ENCODE peak calls at places on chromosomes 5 and 9, in five cellular contexts. One of them, this sample, is unnamed.

GRCh38 chr9:107819772-107820171 is 330.2 kb upstream of the KLF4 start:
- DNase-seq in left ventricle myocardium superior: peak; percentile 33
- DNase-seq in amygdala: no peak
- DNase-seq in AG10803: no peak
- DNase-seq in Caco-2: peak; percentile 65
- DNase-seq in this sample: no peak

GRCh38 chr5:160555836-160556660 is 134.4 kb downstream of the PTTG1 start:
- DNase-seq in amygdala: no peak
- DNase-seq in Caco-2: no peak
- DNase-seq in left ventricle myocardium superior: no peak
- DNase-seq in AG10803: peak; percentile 71
- DNase-seq in this sample: no peak

GRCh38 chr9:91817106-91817492 is 132.9 kb downstream of the ROR2 start:
- DNase-seq in Caco-2: no peak
- DNase-seq in left ventricle myocardium superior: no peak
- DNase-seq in amygdala: no peak
- DNase-seq in AG10803: no peak
- DNase-seq in this sample: no peak

GRCh38 chr9:108622467-108622866 is 233.3 kb downstream of the ACTL7B start:
- DNase-seq in left ventricle myocardium superior: no peak
- DNase-seq in amygdala: no peak
- DNase-seq in Caco-2: no peak
- DNase-seq in AG10803: peak; percentile 71
- DNase-seq in this sample: no peak

GRCh38 chr9:87596862-87597261 is 99.2 kb downstream of the DAPK1 start:
- DNase-seq in AG10803: peak; percentile 44
- DNase-seq in left ventricle myocardium superior: peak; percentile 63
- DNase-seq in amygdala: no peak
- DNase-seq in Caco-2: no peak
- DNase-seq in this sample: no peak

GRCh38 chr5:140157032-140157781 is 17.8 kb upstream of the CYSTM1 start:
- DNase-seq in left ventricle myocardium superior: peak; percentile 93
- DNase-seq in amygdala: peak; percentile 87
- DNase-seq in AG10803: peak; percentile 70
- DNase-seq in Caco-2: peak; percentile 89
- DNase-seq in this sample: peak; percentile 81

GRCh38 chr9:82263621-82264020 is 275.0 kb downstream of the SPATA31D1 start:
- DNase-seq in Caco-2: no peak
- DNase-seq in left ventricle myocardium superior: no peak
- DNase-seq in AG10803: no peak
- DNase-seq in amygdala: no peak
- DNase-seq in this sample: no peak

GRCh38 chr5:103523319-103523718 is 39.3 kb downstream of the NUDT12 start:
- DNase-seq in amygdala: no peak
- DNase-seq in Caco-2: peak; percentile 42
- DNase-seq in AG10803: no peak
- DNase-seq in left ventricle myocardium superior: no peak
- DNase-seq in this sample: no peak

GRCh38 chr5:107469485-107469884 is 201.3 kb downstream of the EFNA5 start:
- DNase-seq in AG10803: peak; percentile 73
- DNase-seq in left ventricle myocardium superior: no peak
- DNase-seq in Caco-2: no peak
- DNase-seq in amygdala: no peak
- DNase-seq in this sample: no peak

GRCh38 chr9:35790385-35791291 is 753 bp upstream of the NPR2 start:
- DNase-seq in Caco-2: peak; percentile 75
- DNase-seq in AG10803: peak; percentile 83
- DNase-seq in left ventricle myocardium superior: peak; percentile 74
- DNase-seq in amygdala: peak; percentile 52
- DNase-seq in this sample: peak; percentile 87

GRCh38 chr5:153358315-153358976 is 132.0 kb upstream of the GRIA1 start:
- DNase-seq in Caco-2: no peak
- DNase-seq in left ventricle myocardium superior: no peak
- DNase-seq in amygdala: no peak
- DNase-seq in AG10803: no peak
- DNase-seq in this sample: no peak

GRCh38 chr9:97596906-97597305 is 36.3 kb downstream of the TSTD2 start:
- DNase-seq in AG10803: no peak
- DNase-seq in amygdala: no peak
- DNase-seq in left ventricle myocardium superior: no peak
- DNase-seq in Caco-2: no peak
- DNase-seq in this sample: no peak

GRCh38 chr5:64147849-64148441 is 17.7 kb upstream of the RNF180 start:
- DNase-seq in left ventricle myocardium superior: peak; percentile 65
- DNase-seq in amygdala: peak; percentile 21
- DNase-seq in AG10803: peak; percentile 40
- DNase-seq in Caco-2: peak; percentile 56
- DNase-seq in this sample: peak; percentile 43

GRCh38 chr5:134525687-134526482 is 415 bp downstream of the JADE2 start:
- DNase-seq in amygdala: peak; percentile 58
- DNase-seq in AG10803: peak; percentile 81
- DNase-seq in Caco-2: peak; percentile 76
- DNase-seq in left ventricle myocardium superior: peak; percentile 82
- DNase-seq in this sample: peak; percentile 74

GRCh38 chr5:1749346-1750124 is 50.1 kb downstream of the MRPL36 start:
- DNase-seq in Caco-2: no peak
- DNase-seq in amygdala: no peak
- DNase-seq in left ventricle myocardium superior: no peak
- DNase-seq in AG10803: no peak
- DNase-seq in this sample: no peak

GRCh38 chr9:137049544-137050449 is 3.8 kb upstream of the NPDC1 start:
- DNase-seq in AG10803: peak; percentile 24
- DNase-seq in amygdala: no peak
- DNase-seq in Caco-2: peak; percentile 69
- DNase-seq in left ventricle myocardium superior: peak; percentile 72
- DNase-seq in this sample: peak; percentile 94

GRCh38 chr5:76081811-76082783 is 1.1 kb upstream of the SV2C start:
- DNase-seq in Caco-2: no peak
- DNase-seq in AG10803: no peak
- DNase-seq in amygdala: no peak
- DNase-seq in left ventricle myocardium superior: no peak
- DNase-seq in this sample: no peak

GRCh38 chr5:179668404-179668803 is 12.4 kb downstream of the CBY3 start:
- DNase-seq in AG10803: peak; percentile 53
- DNase-seq in left ventricle myocardium superior: no peak
- DNase-seq in Caco-2: no peak
- DNase-seq in amygdala: no peak
- DNase-seq in this sample: peak; percentile 55

GRCh38 chr5:6383376-6383775 is 5.0 kb upstream of the MED10 start:
- DNase-seq in amygdala: no peak
- DNase-seq in left ventricle myocardium superior: no peak
- DNase-seq in Caco-2: no peak
- DNase-seq in AG10803: no peak
- DNase-seq in this sample: no peak

GRCh38 chr9:26870292-26870691 is 22.3 kb downstream of the CAAP1 start:
- DNase-seq in Caco-2: no peak
- DNase-seq in amygdala: no peak
- DNase-seq in AG10803: no peak
- DNase-seq in left ventricle myocardium superior: no peak
- DNase-seq in this sample: no peak

This sample was measured in HuH-7.5.